ENCODE peak calls at places on chromosomes 16 and 17, in four cellular contexts. T is NCI-H345; I is OCI-LY7; S is stimulated activated CD4-positive, alpha-beta T cell treated with anti-CD3 and anti-CD28 coated beads, Interleukin-2, amount 100 ng/mL, for 48 hours. Y is an unnamed sample.

GRCh38 chr16:57801856-57802634 is at the start of gene KIFC3:
- DNase-seq in I (peak), S (peak), T (peak), Y (no peak)

GRCh38 chr17:13475574-13476223 is 126.0 kb downstream of the HS3ST3A1 start:
- DNase-seq in T (no peak), I (no peak), S (no peak), Y (no peak)

GRCh38 chr16:54275956-54276355 is 10.6 kb downstream of the IRX3 start:
- DNase-seq in T (no peak), I (no peak), S (no peak), Y (no peak)

GRCh38 chr17:41521574-41522261 is 3.0 kb upstream of the KRT15 start:
- DNase-seq in T (no peak), I (no peak), S (no peak), Y (no peak)

GRCh38 chr16:66705790-66706505 is 9.4 kb upstream of the CMTM4 start:
- DNase-seq in I (no peak), T (no peak), S (no peak), Y (no peak)

GRCh38 chr17:45900136-45900535 is 5.8 kb downstream of the MAPT start:
- DNase-seq in I (no peak), S (no peak), T (no peak), Y (no peak)

GRCh38 chr16:46923513-46924295 is 39.5 kb downstream of the GPT2 start:
- DNase-seq in T (no peak), I (no peak), S (no peak), Y (no peak)

GRCh38 chr16:24946155-24946554 is 69.0 kb downstream of the ARHGAP17 start:
- DNase-seq in I (no peak), T (no peak), S (no peak), Y (no peak)

GRCh38 chr17:56367381-56367780 is 214.1 kb downstream of the ANKFN1 start:
- DNase-seq in S (no peak), I (no peak), T (no peak), Y (no peak)

GRCh38 chr17:81335388-81336157 is 40.5 kb upstream of the SLC38A10 start:
- DNase-seq in T (no peak), I (no peak), S (no peak), Y (no peak)

GRCh38 chr16:83958137-83958810 is 5.2 kb downstream of the OSGIN1 start:
- DNase-seq in I (no peak), S (no peak), T (no peak), Y (no peak)

GRCh38 chr16:12420661-12421209 is 383.0 kb downstream of the CPPED1 start:
- DNase-seq in I (no peak), T (no peak), S (no peak), Y (no peak)

GRCh38 chr16:1057252-1057932 is 15.2 kb upstream of the SSTR5 start:
- DNase-seq in S (peak), T (peak), I (no peak), Y (no peak)

GRCh38 chr17:78555741-78556401 is 21.3 kb downstream of the DNAH17 start:
- DNase-seq in I (no peak), S (no peak), T (no peak), Y (no peak)

GRCh38 chr16:8867483-8868271 is 1.1 kb downstream of the CARHSP1 start:
- DNase-seq in T (peak), I (peak), S (no peak), Y (no peak)

GRCh38 chr16:4904108-4904941 is 32.6 kb downstream of the PPL start:
- DNase-seq in T (no peak), I (no peak), S (no peak), Y (no peak)

GRCh38 chr17:32763855-32764439 is 113.0 kb downstream of the MYO1D start:
- DNase-seq in I (no peak), S (no peak), T (no peak), Y (no peak)

GRCh38 chr17:42979511-42980273 is at the start of gene PTGES3L:
- DNase-seq in T (peak), I (peak), S (no peak), Y (no peak)

GRCh38 chr16:66228791-66229190 is 137.7 kb upstream of the CDH5 start:
- DNase-seq in S (no peak), I (no peak), T (no peak), Y (no peak)

GRCh38 chr17:56029980-56030624 is 123.2 kb upstream of the ANKFN1 start:
- DNase-seq in T (no peak), I (no peak), S (no peak), Y (no peak)

GRCh38 chr17:79306688-79307323 is 232.2 kb downstream of the ENGASE start:
- DNase-seq in S (no peak), T (peak), I (peak), Y (no peak)

GRCh38 chr16:30458561-30459394 is 13.1 kb upstream of the SEPHS2 start:
- DNase-seq in I (peak), S (peak), T (no peak), Y (no peak)

GRCh38 chr16:89565506-89566372 is 5.3 kb downstream of the RPL13 start:
- DNase-seq in I (peak), T (peak), S (peak), Y (no peak)

GRCh38 chr17:3879591-3880417 is 13.0 kb downstream of the CAMKK1 start:
- DNase-seq in I (no peak), T (no peak), S (no peak), Y (no peak)

GRCh38 chr17:17818088-17818526 is 18.7 kb downstream of the SREBF1 start:
- DNase-seq in S (no peak), T (no peak), I (peak), Y (no peak)

GRCh38 chr17:32586666-32587065 is 99.9 kb downstream of the CDK5R1 start:
- DNase-seq in I (no peak), S (no peak), T (no peak), Y (no peak)

GRCh38 chr16:51418258-51418657 is 267.2 kb upstream of the SALL1 start:
- DNase-seq in S (no peak), T (no peak), I (no peak), Y (no peak)

GRCh38 chr16:1312903-1313302 is 3.5 kb downstream of the UBE2I start:
- DNase-seq in S (no peak), I (no peak), T (no peak), Y (no peak)

GRCh38 chr16:58027341-58028167 is 2.0 kb downstream of the MMP15 start:
- DNase-seq in S (no peak), T (no peak), I (no peak), Y (no peak)

GRCh38 chr16:58644765-58645487 is 15.3 kb upstream of the CNOT1 start:
- DNase-seq in S (no peak), T (no peak), I (no peak), Y (no peak)

Y was measured in NCI-H1048.